ENCODE peak calls at places on chromosomes 6 and 20, in six cellular contexts. One of them, this sample, is unnamed.

GRCh38 chr6:150169609-150170008 is 26.8 kb downstream of the PPP1R14C start:
- DNase-seq in mammary epithelial cell: peak
- DNase-seq in fibroblast of pulmonary artery: peak
- DNase-seq in left ventricle myocardium inferior: no peak
- DNase-seq in uterus: no peak
- DNase-seq in MM.1S: no peak
- DNase-seq in this sample: no peak

GRCh38 chr6:148528292-148528691 is 185.7 kb downstream of the SASH1 start:
- DNase-seq in mammary epithelial cell: no peak
- DNase-seq in left ventricle myocardium inferior: no peak
- DNase-seq in fibroblast of pulmonary artery: peak
- DNase-seq in uterus: no peak
- DNase-seq in MM.1S: no peak
- DNase-seq in this sample: no peak

GRCh38 chr6:17093692-17094091 is 8.2 kb upstream of the STMND1 start:
- DNase-seq in mammary epithelial cell: no peak
- DNase-seq in left ventricle myocardium inferior: no peak
- DNase-seq in fibroblast of pulmonary artery: no peak
- DNase-seq in MM.1S: no peak
- DNase-seq in uterus: no peak
- DNase-seq in this sample: no peak

GRCh38 chr20:12433724-12434123 is 516.0 kb downstream of the BTBD3 start:
- DNase-seq in uterus: no peak
- DNase-seq in left ventricle myocardium inferior: no peak
- DNase-seq in mammary epithelial cell: no peak
- DNase-seq in MM.1S: no peak
- DNase-seq in fibroblast of pulmonary artery: no peak
- DNase-seq in this sample: no peak

GRCh38 chr6:5866547-5867051 is 140.1 kb downstream of the NRN1 start:
- DNase-seq in MM.1S: peak
- DNase-seq in left ventricle myocardium inferior: no peak
- DNase-seq in fibroblast of pulmonary artery: peak
- DNase-seq in uterus: no peak
- DNase-seq in mammary epithelial cell: peak
- DNase-seq in this sample: no peak

GRCh38 chr6:150072201-150072600 is 3.3 kb upstream of the ULBP3 start:
- DNase-seq in fibroblast of pulmonary artery: no peak
- DNase-seq in MM.1S: peak
- DNase-seq in mammary epithelial cell: peak
- DNase-seq in left ventricle myocardium inferior: no peak
- DNase-seq in uterus: no peak
- DNase-seq in this sample: no peak

GRCh38 chr6:135525550-135525949 is 28.0 kb upstream of the AHI1 start:
- DNase-seq in fibroblast of pulmonary artery: no peak
- DNase-seq in mammary epithelial cell: no peak
- DNase-seq in MM.1S: no peak
- DNase-seq in uterus: no peak
- DNase-seq in left ventricle myocardium inferior: no peak
- DNase-seq in this sample: no peak

GRCh38 chr20:21137078-21137477 is 11.2 kb downstream of the KIZ start:
- DNase-seq in left ventricle myocardium inferior: no peak
- DNase-seq in MM.1S: no peak
- DNase-seq in uterus: no peak
- DNase-seq in fibroblast of pulmonary artery: no peak
- DNase-seq in mammary epithelial cell: no peak
- DNase-seq in this sample: no peak

GRCh38 chr20:53948383-53949318 is 121.7 kb downstream of the BCAS1 start:
- DNase-seq in MM.1S: no peak
- DNase-seq in uterus: no peak
- DNase-seq in left ventricle myocardium inferior: no peak
- DNase-seq in mammary epithelial cell: no peak
- DNase-seq in fibroblast of pulmonary artery: no peak
- DNase-seq in this sample: no peak

GRCh38 chr20:873875-874607 is 40.5 kb downstream of the FAM110A start:
- DNase-seq in MM.1S: no peak
- DNase-seq in fibroblast of pulmonary artery: no peak
- DNase-seq in mammary epithelial cell: no peak
- DNase-seq in left ventricle myocardium inferior: no peak
- DNase-seq in uterus: no peak
- DNase-seq in this sample: no peak

GRCh38 chr20:16624106-16624505 is 50.9 kb upstream of the KIF16B start:
- DNase-seq in MM.1S: no peak
- DNase-seq in uterus: no peak
- DNase-seq in fibroblast of pulmonary artery: no peak
- DNase-seq in left ventricle myocardium inferior: no peak
- DNase-seq in mammary epithelial cell: no peak
- DNase-seq in this sample: no peak

GRCh38 chr6:57198926-57199636 is 23.0 kb downstream of the RAB23 start:
- DNase-seq in uterus: no peak
- DNase-seq in left ventricle myocardium inferior: no peak
- DNase-seq in fibroblast of pulmonary artery: no peak
- DNase-seq in MM.1S: no peak
- DNase-seq in mammary epithelial cell: no peak
- DNase-seq in this sample: no peak

GRCh38 chr20:46117704-46118467 is at the start of gene CD40:
- DNase-seq in left ventricle myocardium inferior: peak
- DNase-seq in mammary epithelial cell: no peak
- DNase-seq in uterus: peak
- DNase-seq in fibroblast of pulmonary artery: peak
- DNase-seq in MM.1S: peak
- DNase-seq in this sample: peak

GRCh38 chr6:29631209-29631810 is 1.7 kb downstream of the GABBR1 start:
- DNase-seq in uterus: no peak
- DNase-seq in MM.1S: no peak
- DNase-seq in left ventricle myocardium inferior: no peak
- DNase-seq in mammary epithelial cell: no peak
- DNase-seq in fibroblast of pulmonary artery: no peak
- DNase-seq in this sample: no peak

GRCh38 chr20:13524339-13524738 is 114.4 kb downstream of the TASP1 start:
- DNase-seq in MM.1S: no peak
- DNase-seq in uterus: no peak
- DNase-seq in left ventricle myocardium inferior: no peak
- DNase-seq in fibroblast of pulmonary artery: no peak
- DNase-seq in mammary epithelial cell: no peak
- DNase-seq in this sample: no peak

GRCh38 chr6:110083875-110084585 is 95.4 kb downstream of the WASF1 start:
- DNase-seq in uterus: no peak
- DNase-seq in MM.1S: no peak
- DNase-seq in fibroblast of pulmonary artery: no peak
- DNase-seq in left ventricle myocardium inferior: no peak
- DNase-seq in mammary epithelial cell: no peak
- DNase-seq in this sample: no peak

GRCh38 chr6:65450451-65450850 is 256.6 kb downstream of the EYS start:
- DNase-seq in uterus: no peak
- DNase-seq in left ventricle myocardium inferior: no peak
- DNase-seq in fibroblast of pulmonary artery: no peak
- DNase-seq in MM.1S: no peak
- DNase-seq in mammary epithelial cell: no peak
- DNase-seq in this sample: no peak

GRCh38 chr6:75278474-75279077 is 6.0 kb downstream of the TMEM30A start:
- DNase-seq in mammary epithelial cell: peak
- DNase-seq in MM.1S: no peak
- DNase-seq in uterus: no peak
- DNase-seq in left ventricle myocardium inferior: no peak
- DNase-seq in fibroblast of pulmonary artery: no peak
- DNase-seq in this sample: no peak

GRCh38 chr6:52942221-52942620 is 32.7 kb upstream of the GSTA3 start:
- DNase-seq in mammary epithelial cell: no peak
- DNase-seq in uterus: no peak
- DNase-seq in left ventricle myocardium inferior: no peak
- DNase-seq in MM.1S: no peak
- DNase-seq in fibroblast of pulmonary artery: no peak
- DNase-seq in this sample: no peak

GRCh38 chr20:7308163-7308562 is 540.7 kb downstream of the BMP2 start:
- DNase-seq in fibroblast of pulmonary artery: no peak
- DNase-seq in mammary epithelial cell: peak
- DNase-seq in uterus: no peak
- DNase-seq in left ventricle myocardium inferior: no peak
- DNase-seq in MM.1S: no peak
- DNase-seq in this sample: no peak

GRCh38 chr20:45266977-45267376 is 12.6 kb upstream of the SLPI start:
- DNase-seq in left ventricle myocardium inferior: no peak
- DNase-seq in MM.1S: no peak
- DNase-seq in uterus: no peak
- DNase-seq in fibroblast of pulmonary artery: no peak
- DNase-seq in mammary epithelial cell: no peak
- DNase-seq in this sample: no peak

GRCh38 chr6:23841116-23841515 is 284.9 kb upstream of the NRSN1 start:
- DNase-seq in left ventricle myocardium inferior: no peak
- DNase-seq in fibroblast of pulmonary artery: no peak
- DNase-seq in uterus: no peak
- DNase-seq in mammary epithelial cell: no peak
- DNase-seq in MM.1S: no peak
- DNase-seq in this sample: no peak

GRCh38 chr20:64188682-64189529 is 24.7 kb downstream of the MYT1 start:
- DNase-seq in uterus: no peak
- DNase-seq in mammary epithelial cell: peak
- DNase-seq in fibroblast of pulmonary artery: peak
- DNase-seq in left ventricle myocardium inferior: no peak
- DNase-seq in MM.1S: no peak
- DNase-seq in this sample: peak

GRCh38 chr20:64191002-64191401 is 26.8 kb downstream of the MYT1 start:
- DNase-seq in mammary epithelial cell: no peak
- DNase-seq in fibroblast of pulmonary artery: no peak
- DNase-seq in uterus: no peak
- DNase-seq in MM.1S: no peak
- DNase-seq in left ventricle myocardium inferior: no peak
- DNase-seq in this sample: no peak

GRCh38 chr20:64188071-64188470 is 23.8 kb downstream of the MYT1 start:
- DNase-seq in fibroblast of pulmonary artery: no peak
- DNase-seq in left ventricle myocardium inferior: no peak
- DNase-seq in mammary epithelial cell: no peak
- DNase-seq in uterus: no peak
- DNase-seq in MM.1S: no peak
- DNase-seq in this sample: no peak

GRCh38 chr20:64189530-64189966 is 25.3 kb downstream of the MYT1 start:
- DNase-seq in left ventricle myocardium inferior: no peak
- DNase-seq in uterus: no peak
- DNase-seq in fibroblast of pulmonary artery: no peak
- DNase-seq in MM.1S: no peak
- DNase-seq in mammary epithelial cell: no peak
- DNase-seq in this sample: no peak

GRCh38 chr20:64189986-64190385 is 25.7 kb downstream of the MYT1 start:
- DNase-seq in fibroblast of pulmonary artery: no peak
- DNase-seq in uterus: no peak
- DNase-seq in mammary epithelial cell: no peak
- DNase-seq in MM.1S: no peak
- DNase-seq in left ventricle myocardium inferior: no peak
- DNase-seq in this sample: no peak
- H3K4me3 ChIP-seq in fibroblast of pulmonary artery: no peak
- H3K4me3 ChIP-seq in uterus: no peak
- H3K4me3 ChIP-seq in mammary epithelial cell: no peak
- H3K4me3 ChIP-seq in MM.1S: no peak
- H3K4me3 ChIP-seq in left ventricle myocardium inferior: no peak
- H3K4me3 ChIP-seq in this sample: no peak

DNA sequence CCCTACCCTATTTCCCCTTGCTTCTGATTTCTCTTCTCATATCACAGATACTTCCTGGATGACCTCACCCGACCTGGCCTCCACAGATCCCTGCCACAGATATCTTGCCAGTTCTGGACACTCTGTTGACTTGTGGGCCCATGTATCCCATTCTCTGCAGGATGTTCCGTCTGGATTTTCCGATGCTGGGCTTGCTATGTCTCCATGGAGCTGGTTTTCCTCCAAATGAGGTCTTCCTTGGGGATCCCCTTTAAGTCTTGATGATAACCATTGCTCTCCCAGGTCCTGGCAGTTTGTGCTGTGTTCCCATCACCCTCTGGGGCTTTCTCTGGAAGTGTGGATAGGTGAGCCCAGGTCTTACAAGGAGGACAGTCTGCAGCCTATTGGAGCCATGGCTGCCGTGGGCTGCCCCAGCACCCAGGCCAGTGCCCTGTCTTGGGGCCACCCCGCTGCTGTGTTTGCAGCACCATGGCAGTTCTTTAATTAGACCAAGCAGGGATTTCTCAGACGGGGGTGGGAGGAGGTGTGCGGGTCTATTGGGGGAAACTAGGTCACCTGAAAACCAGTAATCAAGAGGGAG is 23.9 kb downstream of the PPP1R16B start:
- DNase-seq in left ventricle myocardium inferior: no peak
- DNase-seq in MM.1S: no peak
- DNase-seq in mammary epithelial cell: no peak
- DNase-seq in fibroblast of pulmonary artery: no peak
- DNase-seq in uterus: no peak
- DNase-seq in this sample: no peak
- H3K4me3 ChIP-seq in left ventricle myocardium inferior: no peak
- H3K4me3 ChIP-seq in MM.1S: no peak
- H3K4me3 ChIP-seq in mammary epithelial cell: no peak
- H3K4me3 ChIP-seq in fibroblast of pulmonary artery: no peak
- H3K4me3 ChIP-seq in uterus: no peak
- H3K4me3 ChIP-seq in this sample: no peak

DNA sequence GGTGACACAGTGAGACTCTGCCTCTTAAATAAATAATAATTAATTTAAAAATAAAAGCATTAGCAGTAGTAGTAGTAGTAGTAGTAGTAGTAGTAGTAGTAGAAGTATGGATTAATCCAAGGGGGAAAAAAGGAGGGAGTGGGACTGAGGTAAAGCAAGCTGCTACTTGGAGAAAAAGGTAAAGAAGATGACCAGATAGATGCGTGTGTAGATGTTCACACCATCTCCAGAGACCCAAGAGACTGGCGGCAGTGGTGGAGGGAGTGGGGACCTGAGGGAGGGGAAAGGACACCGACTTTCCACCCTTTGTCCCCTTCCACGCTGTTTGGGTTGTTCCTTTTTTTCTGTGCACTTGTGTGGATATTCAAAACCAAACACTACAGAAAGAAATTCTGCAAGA is 60.4 kb downstream of the UBE2V1 start:
- DNase-seq in mammary epithelial cell: no peak
- DNase-seq in fibroblast of pulmonary artery: no peak
- DNase-seq in MM.1S: no peak
- DNase-seq in left ventricle myocardium inferior: no peak
- DNase-seq in uterus: no peak
- DNase-seq in this sample: no peak
- H3K4me3 ChIP-seq in mammary epithelial cell: no peak
- H3K4me3 ChIP-seq in fibroblast of pulmonary artery: no peak
- H3K4me3 ChIP-seq in MM.1S: no peak
- H3K4me3 ChIP-seq in left ventricle myocardium inferior: no peak
- H3K4me3 ChIP-seq in uterus: no peak
- H3K4me3 ChIP-seq in this sample: no peak

DNA sequence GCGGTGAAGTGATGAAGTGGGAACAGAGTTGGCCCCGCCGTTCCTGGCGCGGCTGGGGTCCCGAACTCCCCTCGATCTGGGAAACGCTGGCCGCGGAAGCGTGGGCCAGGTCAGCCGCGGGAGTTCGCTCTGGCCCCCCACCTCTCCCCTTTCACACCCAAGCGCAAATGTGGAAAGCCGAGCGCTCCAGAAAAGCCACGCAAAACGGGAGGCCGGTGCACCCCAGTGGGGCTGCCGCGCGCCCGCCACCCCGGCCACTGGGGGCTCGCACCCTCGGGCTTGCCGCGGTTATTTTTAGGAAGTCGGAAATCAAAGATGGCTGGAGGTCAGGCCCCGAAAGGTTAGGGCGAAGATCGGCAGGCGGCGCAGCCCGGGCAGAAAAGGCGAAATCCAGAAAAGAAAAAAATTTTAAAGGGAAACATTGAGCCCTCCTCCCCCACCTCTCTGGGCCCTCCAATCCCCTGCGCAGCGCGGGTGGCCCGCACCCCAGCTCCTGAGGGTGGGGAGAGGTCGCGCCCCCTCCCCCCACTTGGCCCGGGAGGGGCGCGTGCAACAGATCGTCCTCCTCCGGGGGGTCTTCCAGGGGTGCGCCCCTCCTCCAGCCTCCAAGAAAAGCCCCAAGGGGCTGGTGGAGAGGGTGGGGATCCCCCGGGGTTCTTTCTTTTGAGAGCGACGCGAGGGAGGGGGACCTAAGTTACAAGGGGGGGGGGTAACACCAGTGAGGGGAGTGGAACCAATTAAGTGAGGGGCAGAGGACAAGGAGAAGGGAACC is 915 bp downstream of the SALL4 start:
- DNase-seq in left ventricle myocardium inferior: no peak
- DNase-seq in uterus: no peak
- DNase-seq in MM.1S: no peak
- DNase-seq in fibroblast of pulmonary artery: no peak
- DNase-seq in mammary epithelial cell: no peak
- DNase-seq in this sample: no peak
- H3K4me3 ChIP-seq in left ventricle myocardium inferior: peak
- H3K4me3 ChIP-seq in uterus: no peak
- H3K4me3 ChIP-seq in MM.1S: no peak
- H3K4me3 ChIP-seq in fibroblast of pulmonary artery: peak
- H3K4me3 ChIP-seq in mammary epithelial cell: peak
- H3K4me3 ChIP-seq in this sample: peak